ENCODE peak calls at places on chromosomes 16 and 17, in eight cellular contexts. One of them, this sample, is unnamed.

GRCh38 chr16:1379054-1379862 is 27.5 kb downstream of the GNPTG start:
- DNase-seq in A549: peak
- DNase-seq in NB4: peak
- DNase-seq in K562: peak
- DNase-seq in WTC11: peak
- DNase-seq in GM12878: no peak
- DNase-seq in SK-N-SH: peak
- DNase-seq in endothelial cell of umbilical vein: peak
- DNase-seq in this sample: no peak

GRCh38 chr17:32341141-32341856 is 674 bp downstream of the C17orf75 start:
- DNase-seq in A549: no peak
- DNase-seq in NB4: peak
- DNase-seq in K562: no peak
- DNase-seq in WTC11: no peak
- DNase-seq in GM12878: no peak
- DNase-seq in SK-N-SH: peak
- DNase-seq in endothelial cell of umbilical vein: peak
- DNase-seq in this sample: no peak

GRCh38 chr16:87453326-87453725 is 39.5 kb downstream of the ZCCHC14 start:
- DNase-seq in A549: no peak
- DNase-seq in NB4: no peak
- DNase-seq in K562: no peak
- DNase-seq in WTC11: no peak
- DNase-seq in GM12878: no peak
- DNase-seq in SK-N-SH: no peak
- DNase-seq in endothelial cell of umbilical vein: no peak
- DNase-seq in this sample: no peak

GRCh38 chr17:63369233-63369632 is 76.9 kb downstream of the CYB561 start:
- DNase-seq in A549: no peak
- DNase-seq in NB4: no peak
- DNase-seq in K562: no peak
- DNase-seq in WTC11: no peak
- DNase-seq in GM12878: no peak
- DNase-seq in SK-N-SH: no peak
- DNase-seq in endothelial cell of umbilical vein: no peak
- DNase-seq in this sample: no peak

GRCh38 chr16:9345889-9346288 is 254.4 kb downstream of the HAPSTR1 start:
- DNase-seq in A549: no peak
- DNase-seq in NB4: no peak
- DNase-seq in K562: no peak
- DNase-seq in WTC11: no peak
- DNase-seq in GM12878: no peak
- DNase-seq in SK-N-SH: no peak
- DNase-seq in endothelial cell of umbilical vein: no peak
- DNase-seq in this sample: no peak

GRCh38 chr16:69709456-69710084 is 16.8 kb downstream of the NQO1 start:
- DNase-seq in A549: peak
- DNase-seq in NB4: peak
- DNase-seq in K562: peak
- DNase-seq in WTC11: no peak
- DNase-seq in GM12878: peak
- DNase-seq in SK-N-SH: peak
- DNase-seq in endothelial cell of umbilical vein: peak
- DNase-seq in this sample: peak

GRCh38 chr17:17677299-17678040 is 3.8 kb upstream of the RAI1 start:
- DNase-seq in A549: no peak
- DNase-seq in NB4: no peak
- DNase-seq in K562: no peak
- DNase-seq in WTC11: no peak
- DNase-seq in GM12878: no peak
- DNase-seq in SK-N-SH: no peak
- DNase-seq in endothelial cell of umbilical vein: no peak
- DNase-seq in this sample: no peak

GRCh38 chr16:86225905-86226371 is 284.4 kb upstream of the FOXF1 start:
- DNase-seq in A549: no peak
- DNase-seq in NB4: no peak
- DNase-seq in K562: no peak
- DNase-seq in WTC11: no peak
- DNase-seq in GM12878: no peak
- DNase-seq in SK-N-SH: no peak
- DNase-seq in endothelial cell of umbilical vein: no peak
- DNase-seq in this sample: no peak

GRCh38 chr17:73595068-73595865 is 49.0 kb downstream of the SDK2 start:
- DNase-seq in A549: peak
- DNase-seq in NB4: peak
- DNase-seq in K562: peak
- DNase-seq in WTC11: peak
- DNase-seq in GM12878: no peak
- DNase-seq in SK-N-SH: peak
- DNase-seq in endothelial cell of umbilical vein: no peak
- DNase-seq in this sample: no peak

GRCh38 chr16:86101135-86101911 is 202.4 kb downstream of the IRF8 start:
- DNase-seq in A549: no peak
- DNase-seq in NB4: no peak
- DNase-seq in K562: no peak
- DNase-seq in WTC11: no peak
- DNase-seq in GM12878: no peak
- DNase-seq in SK-N-SH: no peak
- DNase-seq in endothelial cell of umbilical vein: no peak
- DNase-seq in this sample: no peak

GRCh38 chr17:74859439-74860228 is at the start of gene GRIN2C:
- DNase-seq in A549: no peak
- DNase-seq in NB4: no peak
- DNase-seq in K562: peak
- DNase-seq in WTC11: no peak
- DNase-seq in GM12878: no peak
- DNase-seq in SK-N-SH: peak
- DNase-seq in endothelial cell of umbilical vein: no peak
- DNase-seq in this sample: no peak

GRCh38 chr17:15157051-15157450 is 108.1 kb downstream of the PMP22 start:
- DNase-seq in A549: no peak
- DNase-seq in NB4: peak
- DNase-seq in K562: no peak
- DNase-seq in WTC11: no peak
- DNase-seq in GM12878: no peak
- DNase-seq in SK-N-SH: no peak
- DNase-seq in endothelial cell of umbilical vein: no peak
- DNase-seq in this sample: no peak

GRCh38 chr16:85460252-85460982 is 152.7 kb upstream of the GSE1 start:
- DNase-seq in A549: no peak
- DNase-seq in NB4: peak
- DNase-seq in K562: peak
- DNase-seq in WTC11: no peak
- DNase-seq in GM12878: no peak
- DNase-seq in SK-N-SH: no peak
- DNase-seq in endothelial cell of umbilical vein: no peak
- DNase-seq in this sample: no peak

GRCh38 chr17:43671075-43671692 is 9.5 kb upstream of the MEOX1 start:
- DNase-seq in A549: no peak
- DNase-seq in NB4: peak
- DNase-seq in K562: no peak
- DNase-seq in WTC11: no peak
- DNase-seq in GM12878: peak
- DNase-seq in SK-N-SH: no peak
- DNase-seq in endothelial cell of umbilical vein: no peak
- DNase-seq in this sample: no peak

GRCh38 chr17:50529849-50530248 is 2.7 kb upstream of the EPN3 start:
- DNase-seq in A549: no peak
- DNase-seq in NB4: no peak
- DNase-seq in K562: no peak
- DNase-seq in WTC11: no peak
- DNase-seq in GM12878: no peak
- DNase-seq in SK-N-SH: no peak
- DNase-seq in endothelial cell of umbilical vein: no peak
- DNase-seq in this sample: no peak

GRCh38 chr17:50533720-50534148 is 1.2 kb downstream of the EPN3 start:
- DNase-seq in A549: no peak
- DNase-seq in NB4: no peak
- DNase-seq in K562: no peak
- DNase-seq in WTC11: no peak
- DNase-seq in GM12878: no peak
- DNase-seq in SK-N-SH: peak
- DNase-seq in endothelial cell of umbilical vein: peak
- DNase-seq in this sample: no peak

GRCh38 chr17:50533185-50533584 is 650 bp downstream of the EPN3 start:
- DNase-seq in A549: no peak
- DNase-seq in NB4: no peak
- DNase-seq in K562: no peak
- DNase-seq in WTC11: no peak
- DNase-seq in GM12878: no peak
- DNase-seq in SK-N-SH: peak
- DNase-seq in endothelial cell of umbilical vein: no peak
- DNase-seq in this sample: no peak

GRCh38 chr17:50532452-50533024 is at the start of gene EPN3:
- DNase-seq in A549: no peak
- DNase-seq in NB4: no peak
- DNase-seq in K562: no peak
- DNase-seq in WTC11: peak
- DNase-seq in GM12878: no peak
- DNase-seq in SK-N-SH: peak
- DNase-seq in endothelial cell of umbilical vein: no peak
- DNase-seq in this sample: peak

GRCh38 chr17:50531428-50532025 is 1.0 kb upstream of the EPN3 start:
- DNase-seq in A549: no peak
- DNase-seq in NB4: no peak
- DNase-seq in K562: no peak
- DNase-seq in WTC11: no peak
- DNase-seq in GM12878: no peak
- DNase-seq in SK-N-SH: no peak
- DNase-seq in endothelial cell of umbilical vein: no peak
- DNase-seq in this sample: no peak
- TF ChIP-seq MAX in A549: no peak
- TF ChIP-seq MAX in NB4: no peak
- TF ChIP-seq MAX in K562: no peak
- TF ChIP-seq MAX in WTC11: no peak
- TF ChIP-seq MAX in GM12878: no peak
- TF ChIP-seq MAX in SK-N-SH: no peak
- TF ChIP-seq MAX in endothelial cell of umbilical vein: no peak
- TF ChIP-seq MAX in this sample: no peak

GRCh38 chr17:66467766-66468165 is 165.4 kb downstream of the PRKCA start:
- DNase-seq in A549: no peak
- DNase-seq in NB4: no peak
- DNase-seq in K562: no peak
- DNase-seq in WTC11: no peak
- DNase-seq in GM12878: no peak
- DNase-seq in SK-N-SH: no peak
- DNase-seq in endothelial cell of umbilical vein: no peak
- DNase-seq in this sample: no peak

GRCh38 chr17:66465701-66466100 is 163.3 kb downstream of the PRKCA start:
- DNase-seq in A549: no peak
- DNase-seq in NB4: no peak
- DNase-seq in K562: no peak
- DNase-seq in WTC11: no peak
- DNase-seq in GM12878: no peak
- DNase-seq in SK-N-SH: no peak
- DNase-seq in endothelial cell of umbilical vein: no peak
- DNase-seq in this sample: no peak

GRCh38 chr17:66466421-66466820 is 164.0 kb downstream of the PRKCA start:
- DNase-seq in A549: no peak
- DNase-seq in NB4: no peak
- DNase-seq in K562: no peak
- DNase-seq in WTC11: no peak
- DNase-seq in GM12878: no peak
- DNase-seq in SK-N-SH: no peak
- DNase-seq in endothelial cell of umbilical vein: no peak
- DNase-seq in this sample: no peak

GRCh38 chr17:66466933-66467367 is 164.5 kb downstream of the PRKCA start:
- DNase-seq in A549: peak
- DNase-seq in NB4: peak
- DNase-seq in K562: peak
- DNase-seq in WTC11: no peak
- DNase-seq in GM12878: no peak
- DNase-seq in SK-N-SH: no peak
- DNase-seq in endothelial cell of umbilical vein: peak
- DNase-seq in this sample: peak

GRCh38 chr17:66464921-66465320 is 162.5 kb downstream of the PRKCA start:
- DNase-seq in A549: no peak
- DNase-seq in NB4: no peak
- DNase-seq in K562: no peak
- DNase-seq in WTC11: no peak
- DNase-seq in GM12878: no peak
- DNase-seq in SK-N-SH: no peak
- DNase-seq in endothelial cell of umbilical vein: no peak
- DNase-seq in this sample: no peak
- TF ChIP-seq MAX in A549: no peak
- TF ChIP-seq MAX in NB4: no peak
- TF ChIP-seq MAX in K562: no peak
- TF ChIP-seq MAX in WTC11: no peak
- TF ChIP-seq MAX in GM12878: no peak
- TF ChIP-seq MAX in SK-N-SH: no peak
- TF ChIP-seq MAX in endothelial cell of umbilical vein: no peak
- TF ChIP-seq MAX in this sample: no peak

GRCh38 chr16:29198731-29199521 is 207.6 kb downstream of the NPIPB11 start:
- DNase-seq in A549: no peak
- DNase-seq in NB4: no peak
- DNase-seq in K562: no peak
- DNase-seq in WTC11: no peak
- DNase-seq in GM12878: no peak
- DNase-seq in SK-N-SH: no peak
- DNase-seq in endothelial cell of umbilical vein: no peak
- DNase-seq in this sample: no peak
- TF ChIP-seq MAX in A549: no peak
- TF ChIP-seq MAX in NB4: no peak
- TF ChIP-seq MAX in K562: no peak
- TF ChIP-seq MAX in WTC11: no peak
- TF ChIP-seq MAX in GM12878: no peak
- TF ChIP-seq MAX in SK-N-SH: no peak
- TF ChIP-seq MAX in endothelial cell of umbilical vein: no peak
- TF ChIP-seq MAX in this sample: no peak

GRCh38 chr16:20868890-20869289 is 31.3 kb downstream of the DCUN1D3 start:
- DNase-seq in A549: no peak
- DNase-seq in NB4: no peak
- DNase-seq in K562: no peak
- DNase-seq in WTC11: no peak
- DNase-seq in GM12878: no peak
- DNase-seq in SK-N-SH: peak
- DNase-seq in endothelial cell of umbilical vein: peak
- DNase-seq in this sample: no peak
- TF ChIP-seq MAX in A549: no peak
- TF ChIP-seq MAX in NB4: no peak
- TF ChIP-seq MAX in K562: no peak
- TF ChIP-seq MAX in WTC11: no peak
- TF ChIP-seq MAX in GM12878: no peak
- TF ChIP-seq MAX in SK-N-SH: no peak
- TF ChIP-seq MAX in endothelial cell of umbilical vein: no peak
- TF ChIP-seq MAX in this sample: no peak

GRCh38 chr17:82297280-82297803 is 20.1 kb downstream of the CD7 start:
- DNase-seq in A549: peak
- DNase-seq in NB4: peak
- DNase-seq in K562: peak
- DNase-seq in WTC11: no peak
- DNase-seq in GM12878: peak
- DNase-seq in SK-N-SH: peak
- DNase-seq in endothelial cell of umbilical vein: peak
- DNase-seq in this sample: no peak
- TF ChIP-seq MAX in A549: no peak
- TF ChIP-seq MAX in NB4: peak
- TF ChIP-seq MAX in K562: no peak
- TF ChIP-seq MAX in WTC11: no peak
- TF ChIP-seq MAX in GM12878: no peak
- TF ChIP-seq MAX in SK-N-SH: no peak
- TF ChIP-seq MAX in endothelial cell of umbilical vein: no peak
- TF ChIP-seq MAX in this sample: no peak

This sample was measured in HCT116.